ENCODE peak calls at places on chromosomes 5 and 9, in six cellular contexts. E is CD8-positive, alpha-beta T cell; P is esophagus muscularis mucosa; R is kidney; T is neural progenitor cell; S is cardiac muscle cell. B is an unnamed sample.
A peak's percentile ranks its signal among the peaks of the same experiment; 100 is the strongest.

GRCh38 chr9:3018691-3019230 is 174.9 kb upstream of the PUM3 start:
- DNase-seq in R (no peak), P (no peak), S (no peak), E (no peak), T (no peak), B (no peak)

GRCh38 chr5:139671096-139671841 is 23.1 kb downstream of the CXXC5 start:
- DNase-seq in E (no peak), T (peak; percentile 49), P (no peak), R (peak; percentile 89), S (no peak), B (no peak)

GRCh38 chr5:141508808-141509611 is 20.1 kb downstream of the PCDHGC5 start:
- DNase-seq in S (peak; percentile 36), P (no peak), R (peak; percentile 88), T (peak; percentile 93), E (no peak), B (peak; percentile 52)

GRCh38 chr5:32932231-32932935 is 221.3 kb downstream of the NPR3 start:
- DNase-seq in P (no peak), S (no peak), R (no peak), E (no peak), T (no peak), B (no peak)

GRCh38 chr9:4420351-4420750 is 69.9 kb upstream of the SLC1A1 start:
- DNase-seq in T (no peak), P (no peak), E (no peak), S (no peak), R (no peak), B (no peak)

GRCh38 chr9:8904971-8905370 is 1105.4 kb upstream of the DMAC1 start:
- DNase-seq in T (no peak), R (no peak), E (no peak), P (no peak), S (no peak), B (no peak)

GRCh38 chr5:124824637-124825158 is 78.3 kb upstream of the ZNF608 start:
- DNase-seq in S (no peak), R (no peak), E (no peak), T (no peak), P (no peak), B (no peak)

GRCh38 chr9:131697908-131698714 is 41.8 kb downstream of the RAPGEF1 start:
- DNase-seq in E (no peak), R (no peak), P (no peak), T (no peak), S (no peak), B (no peak)

GRCh38 chr5:132267166-132267739 is 9.8 kb downstream of the PDLIM4 start:
- DNase-seq in R (no peak), E (no peak), P (peak; percentile 79), T (no peak), S (no peak), B (no peak)

GRCh38 chr5:2579126-2579525 is 172.4 kb downstream of the IRX2 start:
- DNase-seq in R (no peak), S (no peak), P (peak; percentile 82), E (no peak), T (peak; percentile 25), B (no peak)

GRCh38 chr9:113508111-113508749 is 44.7 kb downstream of the RGS3 start:
- DNase-seq in P (no peak), S (no peak), R (no peak), E (no peak), T (no peak), B (no peak)

GRCh38 chr5:138542120-138542955 is 698 bp downstream of the ETF1 start:
- DNase-seq in P (no peak), R (no peak), T (peak; percentile 4), E (no peak), S (no peak), B (no peak)

GRCh38 chr5:43039468-43040286 is 442 bp downstream of the ANXA2R start:
- DNase-seq in T (peak; percentile 82), S (peak; percentile 58), P (no peak), E (peak; percentile 53), R (peak; percentile 81), B (peak; percentile 83)

GRCh38 chr5:54383941-54384340 is 71.6 kb upstream of the HSPB3 start:
- DNase-seq in E (no peak), T (no peak), R (no peak), P (no peak), S (no peak), B (no peak)

GRCh38 chr9:72292184-72292787 is 72.7 kb downstream of the ZFAND5 start:
- DNase-seq in R (no peak), T (peak; percentile 39), S (peak; percentile 22), P (no peak), E (no peak), B (peak; percentile 36)

GRCh38 chr9:89604463-89605180 is at the start of gene GADD45G:
- DNase-seq in E (peak; percentile 73), P (peak; percentile 97), T (peak; percentile 98), R (peak; percentile 95), S (peak; percentile 94), B (peak; percentile 95)

GRCh38 chr5:11903121-11903613 is 1.1 kb downstream of the CTNND2 start:
- DNase-seq in R (no peak), P (no peak), S (peak; percentile 67), T (peak; percentile 62), E (no peak), B (no peak)

GRCh38 chr9:738209-738915 is 103.1 kb upstream of the DMRT1 start:
- DNase-seq in E (no peak), P (no peak), S (peak; percentile 19), R (no peak), T (no peak), B (no peak)
- H3K4me1 ChIP-seq in E (no peaks in the 10 kb centered on the region), P (peaks cover 68% of the 10 kb centered on the region), S (peaks cover 10% of the 10 kb centered on the region), R (peaks cover 2% of the 10 kb centered on the region), T (peaks cover 7% of the 10 kb centered on the region), B (no peaks in the 10 kb centered on the region)

GRCh38 chr9:37906312-37907239 is 2.6 kb upstream of the SLC25A51 start:
- DNase-seq in E (no peak), T (no peak), P (no peak), S (no peak), R (no peak), B (peak; percentile 6)
- H3K4me3 ChIP-seq in E (no peak overlapping the region), T (no peak overlapping the region), P (no peak overlapping the region), S (no peak overlapping the region), R (no peak overlapping the region), B (no peak overlapping the region)

DNA sequence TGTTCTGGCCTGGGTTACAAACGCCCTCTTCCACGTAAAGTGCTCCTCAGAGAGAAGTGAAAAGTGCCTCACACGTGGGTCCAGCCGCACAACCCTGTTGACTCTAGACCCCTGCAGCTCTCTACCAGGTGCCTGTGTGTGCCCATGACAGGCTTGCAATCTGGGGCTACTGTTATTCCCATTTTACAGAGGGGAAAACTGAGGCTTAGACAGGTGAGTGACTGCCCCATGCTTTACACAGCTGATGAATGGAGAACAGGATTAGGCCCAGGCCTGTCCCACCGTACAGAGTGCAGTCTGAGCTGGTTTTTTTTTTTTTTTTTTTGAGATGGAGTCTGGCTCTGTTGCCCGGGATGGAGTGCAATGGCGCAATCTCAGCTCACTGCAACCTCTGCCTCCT is 6.2 kb upstream of the INPP5E start:
- DNase-seq in T (no peak), S (no peak), R (no peak), P (no peak), E (no peak), B (no peak)
- H3K36me3 ChIP-seq in T (no peaks in the 10 kb centered on the region), S (peaks cover 55% of the 10 kb centered on the region), R (peaks cover 53% of the 10 kb centered on the region), P (peaks cover 100% of the 10 kb centered on the region), E (peaks cover 39% of the 10 kb centered on the region), B (peaks cover 78% of the 10 kb centered on the region)

GRCh38 chr5:169291877-169292276 is 9.1 kb downstream of the SLIT3 start:
- DNase-seq in T (no peak), E (no peak), R (no peak), S (no peak), P (no peak), B (no peak)
- H3K4me1 ChIP-seq in T (no peaks in the 10 kb centered on the region), E (no peaks in the 10 kb centered on the region), R (peaks cover 5% of the 10 kb centered on the region), S (peaks cover 3% of the 10 kb centered on the region), P (peaks cover 81% of the 10 kb centered on the region), B (no peaks in the 10 kb centered on the region)

DNA sequence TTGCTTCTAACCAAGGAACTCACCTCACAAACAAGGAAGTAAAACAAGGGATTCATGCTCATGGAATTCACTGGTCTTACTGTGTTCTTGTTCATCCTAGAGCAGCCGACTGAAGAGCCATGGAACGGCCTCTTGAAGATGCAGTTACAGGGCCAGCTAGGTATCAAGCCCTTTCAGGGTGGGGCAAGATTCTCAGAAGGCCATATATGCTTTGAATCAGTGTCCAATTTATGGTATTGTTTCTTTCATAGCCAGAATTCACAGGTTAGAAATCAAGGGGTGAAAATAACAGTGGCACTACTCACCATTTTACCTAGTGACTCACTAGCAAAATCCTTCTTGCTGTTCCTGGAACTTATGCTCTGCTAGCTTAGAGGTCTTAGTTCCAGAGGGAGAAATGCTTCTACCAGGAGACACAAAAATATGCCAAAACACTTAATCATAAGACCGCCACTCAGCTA is 159.5 kb upstream of the CDH10 start:
- DNase-seq in R (no peak), S (no peak), P (no peak), T (no peak), E (no peak), B (no peak)
- H3K4me3 ChIP-seq in R (no peak overlapping the region), S (no peak overlapping the region), P (no peak overlapping the region), T (no peak overlapping the region), E (no peak overlapping the region), B (no peak overlapping the region)

DNA sequence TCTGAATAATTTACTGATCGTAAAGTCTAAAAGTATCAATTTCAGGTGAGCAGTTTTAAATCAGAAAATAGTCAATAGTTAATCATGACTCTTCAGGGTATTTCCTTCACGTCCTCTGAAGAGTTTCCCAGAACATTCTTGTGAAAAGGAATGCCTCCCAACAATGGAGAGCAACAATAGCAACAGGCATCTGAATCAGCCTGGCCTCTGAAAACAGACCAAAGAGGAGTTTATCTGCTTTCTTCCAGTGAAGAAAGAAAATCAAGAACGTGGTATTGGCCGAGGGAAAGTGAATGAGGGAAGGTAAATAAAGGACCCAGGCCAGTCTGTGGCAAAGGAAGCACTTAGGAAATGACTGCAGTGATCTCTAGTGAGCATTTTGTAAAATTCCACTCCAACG is 26.1 kb upstream of the RASGEF1C start:
- DNase-seq in T (peak; percentile 61), E (no peak), S (no peak), R (no peak), P (no peak), B (no peak)
- H3K36me3 ChIP-seq in T (no peaks in the 10 kb centered on the region), E (peaks cover 19% of the 10 kb centered on the region), S (peaks cover 26% of the 10 kb centered on the region), R (peaks cover 32% of the 10 kb centered on the region), P (peaks cover 72% of the 10 kb centered on the region), B (peaks cover 31% of the 10 kb centered on the region)

GRCh38 chr5:89827388-89827787 is 582.2 kb downstream of the CETN3 start:
- DNase-seq in E (no peak), T (no peak), R (no peak), P (no peak), S (no peak), B (no peak)
- H3K4me1 ChIP-seq in E (no peaks in the 10 kb centered on the region), T (peaks cover 13% of the 10 kb centered on the region), R (no peaks in the 10 kb centered on the region), P (no peaks in the 10 kb centered on the region), S (no peaks in the 10 kb centered on the region), B (peaks cover 11% of the 10 kb centered on the region)

GRCh38 chr5:76954383-76954763 is 1.5 kb downstream of the CRHBP start:
- DNase-seq in S (no peak), T (peak; percentile 16), E (no peak), P (no peak), R (no peak), B (no peak)
- H3K4me3 ChIP-seq in S (peak overlapping the region; percentile 43), T (peak overlapping the region; percentile 61), E (no peak overlapping the region), P (peak overlapping the region; percentile 42), R (peak overlapping the region; percentile 64), B (no peak overlapping the region)

B was measured in HAP-1.